ENCODE peak calls at places on chromosomes 1 and 21, in four cellular contexts. W is effector memory CD4-positive, alpha-beta T cell; G is fibroblast of pulmonary artery; Y is aorta. R is an unnamed sample.

GRCh38 chr1:22350987-22351756 is 100.5 kb upstream of the ZBTB40 start:
- DNase-seq in W (no peak), G (no peak), Y (no peak), R (no peak)

GRCh38 chr1:46133946-46134345 is 1.5 kb upstream of the PIK3R3 start:
- DNase-seq in W (no peak), G (no peak), Y (no peak), R (no peak)

GRCh38 chr1:203671047-203671446 is 44.4 kb downstream of the ATP2B4 start:
- DNase-seq in W (no peak), G (no peak), Y (no peak), R (no peak)

GRCh38 chr1:207964195-207964966 is 53.5 kb upstream of the CD34 start:
- DNase-seq in W (no peak), G (peak), Y (no peak), R (peak)

GRCh38 chr1:109639063-109639840 is 16.6 kb upstream of the GSTM4 start:
- DNase-seq in W (no peak), G (no peak), Y (no peak), R (no peak)

GRCh38 chr1:52053862-52054261 is 1.1 kb downstream of the TXNDC12 start:
- DNase-seq in W (no peak), G (no peak), Y (no peak), R (no peak)

GRCh38 chr1:6811587-6811986 is 26.3 kb downstream of the CAMTA1 start:
- DNase-seq in W (no peak), G (peak), Y (no peak), R (peak)

GRCh38 chr1:192905049-192905448 is 96.2 kb downstream of the RGS2 start:
- DNase-seq in W (no peak), G (peak), Y (no peak), R (peak)

GRCh38 chr1:209727785-209728184 is 23.1 kb downstream of the HSD11B1 start:
- DNase-seq in W (no peak), G (no peak), Y (no peak), R (no peak)

GRCh38 chr21:35136586-35137254 is 87.6 kb upstream of the RUNX1 start:
- DNase-seq in W (no peak), G (peak), Y (no peak), R (peak)

GRCh38 chr1:112625696-112626095 is 6.1 kb downstream of the CAPZA1 start:
- DNase-seq in W (no peak), G (peak), Y (no peak), R (peak)

GRCh38 chr21:42315296-42315891 is at the start of gene TFF3:
- DNase-seq in W (no peak), G (no peak), Y (no peak), R (no peak)

GRCh38 chr1:41371630-41372599 is 10.7 kb downstream of the FOXO6 start:
- DNase-seq in W (no peak), G (no peak), Y (peak), R (no peak)

GRCh38 chr1:182698977-182699672 is 14.7 kb upstream of the RGS8 start:
- DNase-seq in W (no peak), G (peak), Y (no peak), R (peak)

GRCh38 chr1:235910357-235911299 is 43.9 kb upstream of the LYST start:
- DNase-seq in W (no peak), G (peak), Y (peak), R (peak)

GRCh38 chr1:26434161-26434752 is 2.1 kb downstream of the DHDDS start:
- DNase-seq in W (no peak), G (no peak), Y (no peak), R (peak)

GRCh38 chr1:223748773-223749733 is 36.7 kb downstream of the CAPN2 start:
- DNase-seq in W (peak), G (peak), Y (peak), R (peak)

GRCh38 chr1:101757985-101758384 is 238.7 kb downstream of the OLFM3 start:
- DNase-seq in W (no peak), G (no peak), Y (no peak), R (no peak)

DNA sequence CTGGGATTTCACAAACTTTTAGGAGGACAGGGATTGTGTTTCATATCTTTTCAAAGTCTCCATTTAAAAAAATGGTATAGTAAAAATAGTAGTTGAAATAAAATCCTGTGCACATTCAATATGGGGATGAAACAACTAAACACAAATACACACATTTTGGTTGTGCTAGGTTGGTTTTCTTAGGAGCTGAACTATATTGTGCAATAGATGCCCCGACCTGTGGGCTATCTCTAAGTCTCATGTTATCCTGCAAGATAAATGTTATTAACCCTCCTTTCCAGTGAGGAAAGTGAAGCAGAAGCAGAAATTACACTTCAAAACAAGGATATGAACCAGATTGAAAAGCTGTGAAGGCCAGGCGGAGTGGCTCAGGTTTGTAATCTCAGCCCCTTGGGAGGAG is 1.3 kb upstream of the PLD5 start:
- DNase-seq in W (no peak), G (no peak), Y (no peak), R (no peak)
- H3K4me3 ChIP-seq in W (no peak), G (no peak), Y (no peak), R (no peak)

DNA sequence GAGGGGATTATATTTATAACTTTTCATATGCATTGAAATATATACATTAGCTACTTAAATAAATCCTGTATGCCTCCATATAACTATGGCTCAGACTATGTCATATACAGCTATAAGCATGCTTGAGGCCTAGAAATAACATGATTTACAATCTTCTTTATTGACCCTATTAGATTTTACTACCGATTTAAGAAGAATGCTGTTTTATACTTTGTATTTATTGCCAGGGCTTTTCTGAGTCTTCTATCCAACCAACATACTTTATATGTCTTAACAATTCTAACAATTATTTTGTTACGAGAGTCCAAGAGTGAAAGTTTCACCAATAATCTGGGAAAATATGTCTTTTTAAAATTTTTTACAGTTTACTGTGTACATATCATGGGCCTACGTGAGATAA is 860.9 kb downstream of the USP25 start:
- DNase-seq in W (no peak), G (no peak), Y (no peak), R (no peak)
- H3K4me3 ChIP-seq in W (no peak), G (no peak), Y (no peak), R (no peak)

DNA sequence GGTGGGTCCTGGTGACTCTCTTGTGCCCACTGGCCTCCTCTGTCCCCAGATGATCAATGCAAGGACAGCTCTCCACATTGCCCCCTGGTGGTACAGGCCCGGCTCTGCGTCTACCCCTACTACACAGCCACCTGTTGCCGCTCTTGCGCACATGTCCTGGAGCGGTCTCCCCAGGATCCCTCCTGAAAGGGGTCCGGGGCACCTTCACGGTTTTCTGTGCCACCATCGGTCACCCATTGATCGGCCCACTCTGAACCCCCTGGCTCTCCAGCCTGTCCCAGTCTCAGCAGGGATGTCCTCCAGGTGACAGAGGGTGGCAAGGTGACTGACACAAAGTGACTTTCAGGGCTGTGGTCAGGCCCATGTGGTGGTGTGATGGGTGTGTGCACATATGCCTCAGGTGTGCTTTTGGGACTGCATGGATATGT is 10.8 kb downstream of the ADAMTSL4 start:
- DNase-seq in W (peak), G (peak), Y (peak), R (peak)
- H3K4me3 ChIP-seq in W (peak), G (no peak), Y (no peak), R (no peak)

GRCh38 chr1:33462449-33463164 is 9.8 kb upstream of the ZSCAN20 start:
- DNase-seq in W (no peak), G (no peak), Y (no peak), R (no peak)

GRCh38 chr1:33456302-33456886 is 16.1 kb upstream of the ZSCAN20 start:
- DNase-seq in W (no peak), G (no peak), Y (no peak), R (peak)

GRCh38 chr1:33464552-33464951 is 7.9 kb upstream of the ZSCAN20 start:
- DNase-seq in W (no peak), G (no peak), Y (no peak), R (no peak)

GRCh38 chr1:33459766-33460543 is 12.5 kb upstream of the ZSCAN20 start:
- DNase-seq in W (no peak), G (no peak), Y (no peak), R (peak)

DNA sequence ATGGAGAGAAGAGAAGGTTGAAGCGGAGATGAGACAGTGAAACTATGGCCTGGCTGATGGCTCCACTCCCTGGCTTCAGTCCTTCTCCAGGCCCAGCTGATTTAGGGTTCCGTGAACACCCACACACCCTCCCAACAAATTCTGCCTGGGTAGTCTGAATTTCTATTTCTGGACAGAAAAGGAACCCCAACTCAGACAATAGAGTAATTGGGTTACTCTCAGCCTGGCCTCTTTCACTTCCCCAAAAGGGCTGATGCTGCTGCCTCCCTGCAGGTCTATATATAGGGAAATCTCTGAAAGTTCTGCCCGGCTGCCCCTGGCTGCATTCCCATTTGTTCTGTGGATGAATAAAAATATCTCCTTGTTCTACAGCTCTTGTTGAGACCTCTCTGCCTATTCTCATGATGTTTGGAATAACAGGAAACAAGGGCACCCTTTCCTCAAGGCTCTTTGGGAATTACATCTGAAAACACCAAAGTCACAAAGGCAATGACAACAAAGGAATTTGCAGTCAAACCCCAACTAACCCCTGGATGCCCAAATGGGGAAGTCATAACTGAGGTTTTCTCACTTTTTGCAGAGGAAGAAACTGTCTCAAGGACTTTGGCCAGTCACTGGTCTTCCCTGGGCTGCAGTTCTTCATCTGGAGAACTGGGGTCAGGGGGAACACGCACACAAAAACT is 11.4 kb upstream of the ZSCAN20 start:
- DNase-seq in W (no peak), G (no peak), Y (peak), R (no peak)
- H3K4me3 ChIP-seq in W (no peak), G (no peak), Y (no peak), R (no peak)

GRCh38 chr1:195717651-195718050 is 890.6 kb downstream of the KCNT2 start:
- DNase-seq in W (no peak), G (peak), Y (no peak), R (peak)

GRCh38 chr1:195715652-195716051 is 892.6 kb downstream of the KCNT2 start:
- DNase-seq in W (no peak), G (no peak), Y (no peak), R (no peak)

GRCh38 chr1:195723796-195724194 is 884.4 kb downstream of the KCNT2 start:
- DNase-seq in W (no peak), G (no peak), Y (no peak), R (no peak)

GRCh38 chr1:195721210-195721971 is 886.8 kb downstream of the KCNT2 start:
- DNase-seq in W (no peak), G (no peak), Y (no peak), R (no peak)
- H3K4me3 ChIP-seq in W (no peak), G (no peak), Y (no peak), R (no peak)

R was measured in cardiac fibroblast.